ENCODE peak calls at places on chromosomes 5 and 9, in five cellular contexts. J is activated gamma-delta T cell treated with Interleukin-2 at 50 U/mL for 16 hours; X is CD4-positive, alpha-beta T cell; H is CD8-positive, alpha-beta T cell; L is T1000. U is an unnamed sample.
A peak's percentile ranks its signal among the peaks of the same experiment; 100 is the strongest.

GRCh38 chr9:117101003-117101402 is 313.9 kb downstream of the ASTN2 start:
- DNase-seq in J (no peak), X (no peak), H (no peak), L (no peak), U (no peak)

GRCh38 chr5:16909464-16909863 is 26.6 kb downstream of the MYO10 start:
- DNase-seq in J (no peak), X (no peak), H (no peak), L (no peak), U (no peak)

GRCh38 chr9:90966475-90967150 is 165.0 kb downstream of the SYK start:
- DNase-seq in J (no peak), X (no peak), H (no peak), L (no peak), U (no peak)

GRCh38 chr5:157303667-157304327 is 37.9 kb downstream of the CYFIP2 start:
- DNase-seq in J (peak; percentile 37), X (peak; percentile 67), H (peak; percentile 56), L (no peak), U (peak; percentile 47)

GRCh38 chr5:122584411-122585110 is 190.3 kb upstream of the SNX2 start:
- DNase-seq in J (no peak), X (no peak), H (no peak), L (no peak), U (no peak)

GRCh38 chr9:93267091-93267541 is 83.2 kb downstream of the WNK2 start:
- DNase-seq in J (no peak), X (no peak), H (no peak), L (no peak), U (peak; percentile 4)

GRCh38 chr5:93892481-93892880 is 151.1 kb upstream of the POU5F2 start:
- DNase-seq in J (no peak), X (no peak), H (no peak), L (no peak), U (no peak)

GRCh38 chr5:6728011-6728794 is 15.0 kb downstream of the TENT4A start:
- DNase-seq in J (no peak), X (no peak), H (no peak), L (no peak), U (no peak)

GRCh38 chr5:122311888-122312669 is at the start of gene SNCAIP:
- DNase-seq in J (no peak), X (no peak), H (no peak), L (peak; percentile 18), U (no peak)

GRCh38 chr9:138101444-138102234 is 224.1 kb downstream of the CACNA1B start:
- DNase-seq in J (no peak), X (no peak), H (no peak), L (no peak), U (peak; percentile 1)

GRCh38 chr5:14678773-14679334 is 14.3 kb downstream of the OTULIN start:
- DNase-seq in J (no peak), X (no peak), H (no peak), L (no peak), U (no peak)

GRCh38 chr9:129561594-129562281 is 59.2 kb downstream of the C9orf50 start:
- DNase-seq in J (no peak), X (no peak), H (no peak), L (no peak), U (no peak)

GRCh38 chr5:142845402-142845901 is 75.3 kb downstream of the ARHGAP26 start:
- DNase-seq in J (peak; percentile 33), X (no peak), H (peak; percentile 17), L (no peak), U (no peak)

GRCh38 chr9:129109504-129109903 is 1.1 kb downstream of the CRAT start:
- DNase-seq in J (peak; percentile 23), X (peak; percentile 32), H (peak; percentile 17), L (no peak), U (no peak)

GRCh38 chr9:109060235-109060634 is 46.9 kb upstream of the CTNNAL1 start:
- DNase-seq in J (no peak), X (no peak), H (no peak), L (no peak), U (no peak)

GRCh38 chr5:133341296-133341695 is 271.0 kb downstream of the FSTL4 start:
- DNase-seq in J (no peak), X (no peak), H (no peak), L (no peak), U (no peak)